ENCODE peak calls at places on chromosomes 6 and 20, in eight cellular contexts. N is H9, G is AG20443, W is hippocampal formation, S is RWPE1, K is NCI-H187 treated with DMSO at 0.1 percent for 48 hours, F is SJSA1, M is bronchial epithelial cell. H is an unnamed sample.

GRCh38 chr6:158524311-158524710 is 35.6 kb upstream of the TMEM181 start:
- DNase-seq in N (peak), G (no peak), W (no peak), S (no peak), K (no peak), F (no peak), M (no peak), H (no peak)

GRCh38 chr6:31246051-31246495 is 25.8 kb downstream of the HLA-C start:
- DNase-seq in N (no peak), G (peak), W (no peak), S (peak), K (no peak), F (peak), M (peak), H (no peak)

GRCh38 chr6:142746524-142746923 is 198.5 kb downstream of the HIVEP2 start:
- DNase-seq in N (peak), G (no peak), W (peak), S (no peak), K (no peak), F (peak), M (no peak), H (peak)

GRCh38 chr20:15187612-15188011 is 850.2 kb upstream of the FLRT3 start:
- DNase-seq in N (no peak), G (no peak), W (no peak), S (no peak), K (no peak), F (no peak), M (no peak), H (no peak)

GRCh38 chr20:9161308-9161707 is 92.4 kb downstream of the PLCB4 start:
- DNase-seq in N (no peak), G (no peak), W (no peak), S (no peak), K (no peak), F (no peak), M (no peak), H (no peak)

GRCh38 chr6:31701666-31702420 is 1.3 kb downstream of the ABHD16A start:
- DNase-seq in N (no peak), G (peak), W (no peak), S (no peak), K (no peak), F (no peak), M (no peak), H (no peak)

GRCh38 chr6:162109466-162110040 is 618.0 kb downstream of the PRKN start:
- DNase-seq in N (no peak), G (no peak), W (no peak), S (peak), K (no peak), F (no peak), M (peak), H (no peak)

GRCh38 chr20:36745234-36745926 is 510 bp downstream of the NDRG3 start:
- DNase-seq in N (no peak), G (no peak), W (no peak), S (no peak), K (no peak), F (no peak), M (no peak), H (peak)

GRCh38 chr20:5471368-5471767 is 154.6 kb upstream of the PROKR2 start:
- DNase-seq in N (no peak), G (no peak), W (no peak), S (no peak), K (no peak), F (no peak), M (no peak), H (no peak)

GRCh38 chr6:158377866-158378265 is 65.6 kb downstream of the TULP4 start:
- DNase-seq in N (no peak), G (no peak), W (peak), S (peak), K (no peak), F (no peak), M (peak), H (peak)

GRCh38 chr6:124149646-124150045 is 346.0 kb downstream of the NKAIN2 start:
- DNase-seq in N (no peak), G (no peak), W (no peak), S (no peak), K (no peak), F (no peak), M (no peak), H (no peak)

GRCh38 chr6:136803589-136803988 is 11.3 kb upstream of the MAP3K5 start:
- DNase-seq in N (no peak), G (no peak), W (no peak), S (no peak), K (no peak), F (no peak), M (no peak), H (no peak)

GRCh38 chr6:156511051-156511450 is 266.1 kb upstream of the ARID1B start:
- DNase-seq in N (no peak), G (no peak), W (no peak), S (no peak), K (no peak), F (no peak), M (no peak), H (no peak)

GRCh38 chr20:61940976-61941720 is 124.5 kb downstream of the TAF4 start:
- DNase-seq in N (no peak), G (no peak), W (no peak), S (no peak), K (no peak), F (no peak), M (no peak), H (no peak)

GRCh38 chr6:112029045-112029822 is 24.7 kb upstream of the CCN6 start:
- DNase-seq in N (peak), G (no peak), W (peak), S (peak), K (peak), F (peak), M (peak), H (peak)

GRCh38 chr6:81938014-81938761 is 185.7 kb upstream of the TENT5A start:
- DNase-seq in N (no peak), G (peak), W (no peak), S (peak), K (no peak), F (peak), M (peak), H (no peak)

GRCh38 chr6:86856937-86857563 is 80.3 kb upstream of the HTR1E start:
- DNase-seq in N (no peak), G (peak), W (no peak), S (peak), K (no peak), F (peak), M (peak), H (peak)

GRCh38 chr6:158316022-158316421 is 3.8 kb downstream of the TULP4 start:
- DNase-seq in N (no peak), G (no peak), W (no peak), S (peak), K (no peak), F (no peak), M (peak), H (no peak)

GRCh38 chr6:143806282-143807102 is 36.6 kb upstream of the LTV1 start:
- DNase-seq in N (no peak), G (peak), W (no peak), S (no peak), K (no peak), F (peak), M (peak), H (no peak)

GRCh38 chr20:20286061-20286460 is 81.8 kb upstream of the INSM1 start:
- DNase-seq in N (no peak), G (no peak), W (no peak), S (no peak), K (no peak), F (no peak), M (no peak), H (no peak)

GRCh38 chr6:90035047-90035678 is 140.9 kb downstream of the GJA10 start:
- DNase-seq in N (no peak), G (no peak), W (no peak), S (no peak), K (no peak), F (no peak), M (no peak), H (no peak)

GRCh38 chr20:52601295-52601971 is 370.7 kb upstream of the TSHZ2 start:
- DNase-seq in N (no peak), G (peak), W (no peak), S (no peak), K (no peak), F (no peak), M (no peak), H (no peak)

GRCh38 chr20:62227977-62228958 is 8.2 kb upstream of the HRH3 start:
- DNase-seq in N (peak), G (no peak), W (no peak), S (no peak), K (no peak), F (no peak), M (no peak), H (no peak)

GRCh38 chr6:41976794-41977484 is 35.3 kb upstream of the CCND3 start:
- DNase-seq in N (no peak), G (peak), W (no peak), S (peak), K (no peak), F (peak), M (peak), H (no peak)

GRCh38 chr6:140979642-140980091 is 1153.1 kb upstream of the GJE1 start:
- DNase-seq in N (no peak), G (peak), W (no peak), S (no peak), K (no peak), F (peak), M (peak), H (no peak)

GRCh38 chr20:32495217-32495565 is 89.9 kb downstream of the NOL4L start:
- DNase-seq in N (peak), G (no peak), W (no peak), S (no peak), K (no peak), F (no peak), M (no peak), H (no peak)

GRCh38 chr20:61387204-61387958 is 135.3 kb downstream of the CDH4 start:
- DNase-seq in N (peak), G (peak), W (no peak), S (peak), K (peak), F (no peak), M (peak), H (no peak)

GRCh38 chr20:8997720-8998119 is 71.2 kb upstream of the PLCB4 start:
- DNase-seq in N (no peak), G (no peak), W (no peak), S (no peak), K (no peak), F (no peak), M (no peak), H (no peak)

GRCh38 chr20:31869942-31870702 is at the start of the genes DUSP15 and TTLL9:
- DNase-seq in N (no peak), G (peak), W (peak), S (no peak), K (no peak), F (peak), M (no peak), H (peak)

GRCh38 chr6:149223934-149224333 is 93.6 kb upstream of the TAB2 start:
- DNase-seq in N (no peak), G (no peak), W (no peak), S (no peak), K (no peak), F (no peak), M (no peak), H (no peak)

GRCh38 chr6:170202416-170203135 is 88.3 kb downstream of the DLL1 start:
- DNase-seq in N (no peak), G (no peak), W (no peak), S (no peak), K (no peak), F (no peak), M (no peak), H (no peak)

H was measured in globus pallidus.